ENCODE peak calls at places on chromosome 11, in seven cellular contexts. H is cardiac muscle cell, G is neuronal stem cell, D is kidney, F is PC-9, A is heart right ventricle, N is fibroblast of lung. K is an unnamed sample.

GRCh38 chr11:11882539-11882938 is 40.8 kb downstream of the USP47 start:
- DNase-seq in H (no peak), G (no peak), D (no peak), F (no peak), A (no peak), N (no peak), K (no peak)

GRCh38 chr11:359181-359714 is 10.1 kb upstream of the B4GALNT4 start:
- DNase-seq in H (no peak), G (no peak), D (no peak), F (no peak), A (no peak), N (no peak), K (no peak)

GRCh38 chr11:116207349-116207748 is 565.4 kb downstream of the BUD13 start:
- DNase-seq in H (no peak), G (no peak), D (no peak), F (no peak), A (no peak), N (no peak), K (no peak)

GRCh38 chr11:113407163-113407562 is 19.6 kb downstream of the ANKK1 start:
- DNase-seq in H (no peak), G (no peak), D (no peak), F (no peak), A (no peak), N (no peak), K (no peak)

GRCh38 chr11:71420455-71421241 is 27.5 kb downstream of the DHCR7 start:
- DNase-seq in H (peak; percentile 49), G (peak; percentile 37), D (no peak), F (peak; percentile 48), A (no peak), N (peak; percentile 68), K (peak; percentile 69)

GRCh38 chr11:70398834-70399680 is 728 bp downstream of the CTTN start:
- DNase-seq in H (peak; percentile 12), G (no peak), D (no peak), F (no peak), A (no peak), N (no peak), K (no peak)

GRCh38 chr11:77698896-77699295 is 61.3 kb upstream of the CLNS1A start:
- DNase-seq in H (no peak), G (no peak), D (no peak), F (no peak), A (no peak), N (no peak), K (no peak)

GRCh38 chr11:74820763-74821162 is 72.1 kb downstream of the RNF169 start:
- DNase-seq in H (no peak), G (no peak), D (no peak), F (no peak), A (no peak), N (peak; percentile 93), K (no peak)

GRCh38 chr11:86365566-86365965 is 9.1 kb upstream of the CCDC81 start:
- DNase-seq in H (no peak), G (no peak), D (no peak), F (no peak), A (no peak), N (peak; percentile 58), K (no peak)

GRCh38 chr11:35845860-35846259 is 98.0 kb upstream of the LDLRAD3 start:
- DNase-seq in H (no peak), G (no peak), D (no peak), F (no peak), A (no peak), N (no peak), K (no peak)

GRCh38 chr11:127275771-127276170 is 275.2 kb upstream of the KIRREL3 start:
- DNase-seq in H (no peak), G (no peak), D (no peak), F (no peak), A (no peak), N (no peak), K (no peak)

GRCh38 chr11:33368931-33369330 is 111.8 kb downstream of the HIPK3 start:
- DNase-seq in H (no peak), G (no peak), D (no peak), F (peak; percentile 18), A (no peak), N (no peak), K (no peak)

GRCh38 chr11:84430661-84431060 is 1144.5 kb upstream of the CCDC90B start:
- DNase-seq in H (no peak), G (no peak), D (no peak), F (no peak), A (no peak), N (no peak), K (peak; percentile 43)

GRCh38 chr11:12175694-12176241 is 65.4 kb downstream of the MICAL2 start:
- DNase-seq in H (no peak), G (no peak), D (no peak), F (peak; percentile 83), A (no peak), N (peak; percentile 76), K (no peak)

GRCh38 chr11:85086511-85087284 is 540.4 kb downstream of the DLG2 start:
- DNase-seq in H (no peak), G (no peak), D (no peak), F (peak; percentile 88), A (no peak), N (no peak), K (no peak)

GRCh38 chr11:19972091-19972490 is 188.2 kb downstream of the DBX1 start:
- DNase-seq in H (no peak), G (no peak), D (no peak), F (no peak), A (no peak), N (no peak), K (no peak)

GRCh38 chr11:5514841-5515240 is 1.7 kb downstream of the UBQLNL start:
- DNase-seq in H (no peak), G (no peak), D (no peak), F (no peak), A (no peak), N (no peak), K (no peak)

GRCh38 chr11:33742249-33742851 is 6.1 kb upstream of the CD59 start:
- DNase-seq in H (no peak), G (no peak), D (no peak), F (peak; percentile 48), A (no peak), N (peak; percentile 65), K (no peak)

GRCh38 chr11:68139395-68139794 is 18.2 kb upstream of the CHKA start:
- DNase-seq in H (no peak), G (no peak), D (no peak), F (no peak), A (no peak), N (no peak), K (no peak)

GRCh38 chr11:111305403-111305802 is 7.1 kb downstream of the POU2AF3 start:
- DNase-seq in H (no peak), G (no peak), D (no peak), F (no peak), A (no peak), N (no peak), K (no peak)
- H3K4me1 ChIP-seq in H (no peaks in the 10 kb centered on the region), G (no peaks in the 10 kb centered on the region), D (no peaks in the 10 kb centered on the region), F (peaks cover 38% of the 10 kb centered on the region), A (no peaks in the 10 kb centered on the region), N (no peaks in the 10 kb centered on the region), K (peaks cover 70% of the 10 kb centered on the region)

GRCh38 chr11:124864892-124865180 is 396 bp upstream of the ROBO3 start:
- DNase-seq in H (no peak), G (no peak), D (peak; percentile 33), F (no peak), A (no peak), N (no peak), K (no peak)
- H3K4me1 ChIP-seq in H (peaks cover 12% of the 10 kb centered on the region), G (peaks cover 10% of the 10 kb centered on the region), D (peaks cover 11% of the 10 kb centered on the region), F (peaks cover 8% of the 10 kb centered on the region), A (peaks cover 28% of the 10 kb centered on the region), N (peaks cover 2% of the 10 kb centered on the region), K (peaks cover 22% of the 10 kb centered on the region)

GRCh38 chr11:3886985-3887384 is 31.5 kb downstream of the STIM1 start:
- DNase-seq in H (no peak), G (no peak), D (no peak), F (no peak), A (no peak), N (no peak), K (no peak)

GRCh38 chr11:3885855-3886254 is 30.4 kb downstream of the STIM1 start:
- DNase-seq in H (no peak), G (no peak), D (no peak), F (peak; percentile 59), A (no peak), N (no peak), K (no peak)

GRCh38 chr11:3890014-3890413 is 34.5 kb downstream of the STIM1 start:
- DNase-seq in H (no peak), G (no peak), D (no peak), F (no peak), A (no peak), N (no peak), K (no peak)

GRCh38 chr11:3888876-3889275 is 33.4 kb downstream of the STIM1 start:
- DNase-seq in H (no peak), G (no peak), D (no peak), F (no peak), A (no peak), N (no peak), K (no peak)

DNA sequence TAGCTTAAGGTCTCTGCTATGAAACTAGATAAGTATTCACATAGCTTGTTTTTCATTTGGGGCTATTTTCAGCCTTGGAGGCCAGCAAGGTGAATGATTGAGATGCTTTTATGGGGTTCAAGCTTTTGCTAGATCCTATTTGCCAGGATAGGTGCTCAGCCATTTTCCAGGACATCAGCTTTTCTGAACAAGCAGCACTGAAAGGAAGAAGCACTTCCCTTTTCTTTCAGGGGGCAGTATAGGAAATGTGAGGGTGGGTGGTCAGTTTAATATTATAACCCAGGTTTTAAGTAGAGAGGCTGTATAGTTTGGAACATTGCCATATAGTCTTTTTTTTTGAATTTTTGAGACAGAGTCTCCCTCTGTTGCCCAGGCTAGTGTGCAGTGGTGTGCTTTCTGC is 32.7 kb downstream of the STIM1 start:
- DNase-seq in H (no peak), G (no peak), D (no peak), F (no peak), A (no peak), N (no peak), K (no peak)
- H3K4me1 ChIP-seq in H (no peaks in the 10 kb centered on the region), G (no peaks in the 10 kb centered on the region), D (no peaks in the 10 kb centered on the region), F (peaks cover 13% of the 10 kb centered on the region), A (peaks cover 6% of the 10 kb centered on the region), N (no peaks in the 10 kb centered on the region), K (no peaks in the 10 kb centered on the region)

GRCh38 chr11:16982809-16983208 is 31.4 kb downstream of the PLEKHA7 start:
- DNase-seq in H (no peak), G (no peak), D (no peak), F (no peak), A (no peak), N (no peak), K (no peak)

GRCh38 chr11:16985297-16985696 is 28.9 kb downstream of the PLEKHA7 start:
- DNase-seq in H (no peak), G (no peak), D (no peak), F (no peak), A (no peak), N (no peak), K (no peak)

GRCh38 chr11:16986434-16987204 is 27.6 kb downstream of the PLEKHA7 start:
- DNase-seq in H (no peak), G (no peak), D (peak; percentile 90), F (peak; percentile 88), A (no peak), N (no peak), K (no peak)

GRCh38 chr11:16982256-16982671 is 31.9 kb downstream of the PLEKHA7 start:
- DNase-seq in H (no peak), G (no peak), D (no peak), F (peak; percentile 74), A (no peak), N (no peak), K (no peak)

DNA sequence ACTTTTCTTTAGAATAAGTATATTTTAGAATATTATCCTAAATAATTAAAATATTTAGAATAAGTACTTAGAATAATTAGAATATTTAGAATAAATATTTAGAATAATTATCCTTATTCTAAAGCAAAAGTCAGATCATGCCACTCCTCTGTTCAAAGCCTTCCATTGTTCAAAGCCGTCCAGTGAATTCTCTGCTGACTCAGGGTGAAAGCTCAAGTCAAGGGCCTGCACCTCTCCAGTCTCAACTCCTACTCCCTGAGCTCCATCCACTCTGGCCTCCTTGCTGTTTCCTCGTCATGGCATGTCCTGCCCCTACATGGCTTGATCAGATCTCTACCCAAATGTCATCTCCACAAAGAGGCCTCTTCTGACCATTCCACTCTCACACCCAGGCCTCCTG is 30.0 kb downstream of the PLEKHA7 start:
- DNase-seq in H (no peak), G (no peak), D (no peak), F (no peak), A (no peak), N (no peak), K (no peak)
- H3K4me1 ChIP-seq in H (peaks cover 25% of the 10 kb centered on the region), G (peaks cover 34% of the 10 kb centered on the region), D (peaks cover 64% of the 10 kb centered on the region), F (peaks cover 100% of the 10 kb centered on the region), A (peaks cover 9% of the 10 kb centered on the region), N (no peaks in the 10 kb centered on the region), K (peaks cover 30% of the 10 kb centered on the region)